ENCODE peak calls at places on chromosomes 5 and 9, in seven cellular contexts. One of them, this sample, is unnamed.

GRCh38 chr5:168747987-168748777 is 169.0 kb upstream of the PANK3 start:
- DNase-seq in astrocyte: no peak
- DNase-seq in IMR-90: no peak
- DNase-seq in endothelial cell of umbilical vein: no peak
- DNase-seq in keratinocyte: peak; percentile 5
- DNase-seq in neural progenitor cell: peak; percentile 83
- DNase-seq in HCT116: peak; percentile 48
- DNase-seq in this sample: peak; percentile 79

GRCh38 chr5:150122158-150122510 is 33.5 kb downstream of the PDGFRB start:
- DNase-seq in IMR-90: no peak
- DNase-seq in HCT116: no peak
- DNase-seq in keratinocyte: no peak
- DNase-seq in neural progenitor cell: peak; percentile 61
- DNase-seq in endothelial cell of umbilical vein: no peak
- DNase-seq in astrocyte: no peak
- DNase-seq in this sample: peak; percentile 78

GRCh38 chr9:21523021-21524014 is 41.2 kb upstream of the IFNE start:
- DNase-seq in HCT116: no peak
- DNase-seq in IMR-90: no peak
- DNase-seq in astrocyte: no peak
- DNase-seq in endothelial cell of umbilical vein: no peak
- DNase-seq in keratinocyte: no peak
- DNase-seq in neural progenitor cell: no peak
- DNase-seq in this sample: no peak

GRCh38 chr9:8961186-8961666 is 1161.6 kb upstream of the DMAC1 start:
- DNase-seq in keratinocyte: no peak
- DNase-seq in IMR-90: no peak
- DNase-seq in HCT116: no peak
- DNase-seq in neural progenitor cell: no peak
- DNase-seq in astrocyte: no peak
- DNase-seq in endothelial cell of umbilical vein: no peak
- DNase-seq in this sample: no peak

GRCh38 chr9:123080444-123080843 is 47.0 kb downstream of the GPR21 start:
- DNase-seq in HCT116: no peak
- DNase-seq in astrocyte: no peak
- DNase-seq in neural progenitor cell: no peak
- DNase-seq in keratinocyte: no peak
- DNase-seq in endothelial cell of umbilical vein: no peak
- DNase-seq in IMR-90: no peak
- DNase-seq in this sample: no peak

GRCh38 chr5:171667341-171668096 is 118.1 kb upstream of the SMIM23 start:
- DNase-seq in HCT116: no peak
- DNase-seq in endothelial cell of umbilical vein: peak; percentile 88
- DNase-seq in astrocyte: peak; percentile 90
- DNase-seq in keratinocyte: peak; percentile 26
- DNase-seq in neural progenitor cell: peak; percentile 90
- DNase-seq in IMR-90: peak; percentile 72
- DNase-seq in this sample: no peak

GRCh38 chr9:98304381-98304780 is 48.9 kb upstream of the TBC1D2 start:
- DNase-seq in endothelial cell of umbilical vein: no peak
- DNase-seq in IMR-90: no peak
- DNase-seq in astrocyte: no peak
- DNase-seq in HCT116: no peak
- DNase-seq in neural progenitor cell: no peak
- DNase-seq in keratinocyte: no peak
- DNase-seq in this sample: no peak

GRCh38 chr5:102223542-102224444 is 72.3 kb downstream of the SLCO4C1 start:
- DNase-seq in keratinocyte: no peak
- DNase-seq in astrocyte: peak; percentile 7
- DNase-seq in endothelial cell of umbilical vein: peak; percentile 26
- DNase-seq in IMR-90: peak; percentile 2
- DNase-seq in neural progenitor cell: peak; percentile 64
- DNase-seq in HCT116: peak; percentile 41
- DNase-seq in this sample: no peak

GRCh38 chr5:125455041-125455440 is 708.6 kb upstream of the ZNF608 start:
- DNase-seq in astrocyte: peak; percentile 37
- DNase-seq in keratinocyte: no peak
- DNase-seq in endothelial cell of umbilical vein: no peak
- DNase-seq in IMR-90: peak; percentile 53
- DNase-seq in HCT116: no peak
- DNase-seq in neural progenitor cell: no peak
- DNase-seq in this sample: no peak

GRCh38 chr5:61850696-61851095 is 455.3 kb upstream of the KIF2A start:
- DNase-seq in astrocyte: no peak
- DNase-seq in IMR-90: no peak
- DNase-seq in endothelial cell of umbilical vein: no peak
- DNase-seq in neural progenitor cell: no peak
- DNase-seq in keratinocyte: no peak
- DNase-seq in HCT116: no peak
- DNase-seq in this sample: no peak

GRCh38 chr5:10479226-10479721 is 37.6 kb downstream of the ROPN1L start:
- DNase-seq in endothelial cell of umbilical vein: no peak
- DNase-seq in HCT116: no peak
- DNase-seq in neural progenitor cell: no peak
- DNase-seq in keratinocyte: peak; percentile 75
- DNase-seq in astrocyte: peak; percentile 80
- DNase-seq in IMR-90: peak; percentile 82
- DNase-seq in this sample: peak; percentile 96

GRCh38 chr9:75238311-75238976 is 150.1 kb downstream of the OSTF1 start:
- DNase-seq in neural progenitor cell: peak; percentile 83
- DNase-seq in astrocyte: peak; percentile 6
- DNase-seq in HCT116: peak; percentile 62
- DNase-seq in keratinocyte: no peak
- DNase-seq in IMR-90: peak; percentile 68
- DNase-seq in endothelial cell of umbilical vein: peak; percentile 71
- DNase-seq in this sample: peak; percentile 71

GRCh38 chr5:123545506-123545905 is 33.5 kb downstream of the CSNK1G3 start:
- DNase-seq in IMR-90: no peak
- DNase-seq in HCT116: no peak
- DNase-seq in keratinocyte: no peak
- DNase-seq in neural progenitor cell: peak; percentile 16
- DNase-seq in astrocyte: no peak
- DNase-seq in endothelial cell of umbilical vein: peak; percentile 27
- DNase-seq in this sample: no peak
- TF ChIP-seq CTCF in IMR-90: peak; percentile 29
- TF ChIP-seq CTCF in HCT116: peak; percentile 51
- TF ChIP-seq CTCF in keratinocyte: peak; percentile 52
- TF ChIP-seq CTCF in neural progenitor cell: peak; percentile 53
- TF ChIP-seq CTCF in astrocyte: peak; percentile 49
- TF ChIP-seq CTCF in endothelial cell of umbilical vein: peak; percentile 39
- TF ChIP-seq CTCF in this sample: peak; percentile 41

DNA sequence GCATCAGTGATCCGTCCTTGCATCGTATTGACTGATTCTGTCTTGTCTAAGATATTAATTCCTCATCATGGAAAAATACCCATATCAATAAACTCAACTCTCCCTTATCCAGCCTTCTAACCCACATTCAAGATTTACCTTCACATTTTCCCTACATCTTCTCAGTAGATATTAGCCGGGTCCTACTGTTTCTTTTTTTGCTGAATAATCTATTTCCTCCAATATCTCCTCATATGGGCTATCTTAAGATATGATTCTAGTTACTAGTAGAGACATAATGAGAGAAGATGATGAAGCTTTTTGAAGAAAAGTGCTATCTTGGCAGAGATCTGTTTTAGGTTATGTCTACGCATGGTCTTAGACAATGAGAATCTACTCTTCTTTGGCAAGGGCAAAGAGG is 785.8 kb downstream of the BRINP1 start:
- DNase-seq in neural progenitor cell: no peak
- DNase-seq in astrocyte: no peak
- DNase-seq in HCT116: no peak
- DNase-seq in IMR-90: no peak
- DNase-seq in endothelial cell of umbilical vein: no peak
- DNase-seq in keratinocyte: no peak
- DNase-seq in this sample: no peak
- H4K20me1 ChIP-seq in neural progenitor cell: no peaks in the 10 kb centered on the region
- H4K20me1 ChIP-seq in astrocyte: no peaks in the 10 kb centered on the region
- H4K20me1 ChIP-seq in HCT116: no peaks in the 10 kb centered on the region
- H4K20me1 ChIP-seq in IMR-90: no peaks in the 10 kb centered on the region
- H4K20me1 ChIP-seq in endothelial cell of umbilical vein: no peaks in the 10 kb centered on the region
- H4K20me1 ChIP-seq in keratinocyte: no peaks in the 10 kb centered on the region
- H4K20me1 ChIP-seq in this sample: no peaks in the 10 kb centered on the region

GRCh38 chr9:95718263-95718662 is 157.2 kb upstream of the ERCC6L2 start:
- DNase-seq in neural progenitor cell: no peak
- DNase-seq in HCT116: no peak
- DNase-seq in keratinocyte: no peak
- DNase-seq in IMR-90: no peak
- DNase-seq in endothelial cell of umbilical vein: no peak
- DNase-seq in astrocyte: no peak
- DNase-seq in this sample: no peak
- H3K9me3 ChIP-seq in neural progenitor cell: no peaks in the 10 kb centered on the region
- H3K9me3 ChIP-seq in HCT116: no peaks in the 10 kb centered on the region
- H3K9me3 ChIP-seq in keratinocyte: no peaks in the 10 kb centered on the region
- H3K9me3 ChIP-seq in IMR-90: no peaks in the 10 kb centered on the region
- H3K9me3 ChIP-seq in endothelial cell of umbilical vein: no peaks in the 10 kb centered on the region
- H3K9me3 ChIP-seq in astrocyte: peaks cover 12% of the 10 kb centered on the region
- H3K9me3 ChIP-seq in this sample: no peaks in the 10 kb centered on the region

DNA sequence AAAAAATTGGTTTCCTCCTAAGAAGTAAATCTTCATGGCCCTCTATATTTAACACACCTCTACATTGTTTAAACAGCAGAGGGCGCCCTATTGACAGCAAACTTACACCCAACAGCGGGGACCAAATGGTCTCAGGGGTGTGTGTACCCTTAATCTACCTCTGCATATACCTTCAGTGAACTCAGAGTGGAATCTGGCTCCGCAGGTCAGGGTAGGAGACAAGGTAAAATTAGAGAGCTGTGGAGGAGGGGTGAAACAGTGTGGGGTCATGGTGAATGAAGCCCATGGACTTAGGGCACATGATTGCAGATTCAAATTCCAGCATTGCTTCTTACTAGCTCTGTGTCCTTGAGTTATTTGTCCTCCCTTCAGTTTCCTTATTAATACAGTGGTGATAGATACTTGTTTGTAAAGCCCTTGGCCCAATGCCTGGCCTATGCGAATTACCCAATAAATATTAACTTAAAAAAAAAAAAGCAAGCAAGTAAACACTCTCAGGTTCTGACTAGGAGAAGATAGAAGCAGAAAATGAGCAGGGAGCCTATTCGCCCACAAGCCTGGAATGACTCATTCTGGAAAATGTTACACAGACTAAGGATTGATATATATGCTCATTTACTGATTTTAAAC is 122.9 kb downstream of the CAVIN4 start:
- DNase-seq in endothelial cell of umbilical vein: peak; percentile 38
- DNase-seq in keratinocyte: no peak
- DNase-seq in astrocyte: no peak
- DNase-seq in neural progenitor cell: peak; percentile 75
- DNase-seq in IMR-90: peak; percentile 9
- DNase-seq in HCT116: peak; percentile 32
- DNase-seq in this sample: no peak
- TF ChIP-seq CTCF in endothelial cell of umbilical vein: peak; percentile 54
- TF ChIP-seq CTCF in keratinocyte: peak; percentile 46
- TF ChIP-seq CTCF in astrocyte: peak; percentile 8
- TF ChIP-seq CTCF in neural progenitor cell: peak; percentile 89
- TF ChIP-seq CTCF in IMR-90: peak; percentile 27
- TF ChIP-seq CTCF in HCT116: peak; percentile 60
- TF ChIP-seq CTCF in this sample: peak; percentile 39

GRCh38 chr9:93958875-93959682 is 3.9 kb upstream of the BARX1 start:
- DNase-seq in neural progenitor cell: peak; percentile 60
- DNase-seq in HCT116: no peak
- DNase-seq in keratinocyte: no peak
- DNase-seq in endothelial cell of umbilical vein: peak; percentile 7
- DNase-seq in astrocyte: no peak
- DNase-seq in IMR-90: peak; percentile 7
- DNase-seq in this sample: peak; percentile 98

GRCh38 chr9:93956183-93956784 is 1.1 kb upstream of the BARX1 start:
- DNase-seq in IMR-90: no peak
- DNase-seq in endothelial cell of umbilical vein: no peak
- DNase-seq in neural progenitor cell: no peak
- DNase-seq in astrocyte: no peak
- DNase-seq in HCT116: no peak
- DNase-seq in keratinocyte: no peak
- DNase-seq in this sample: peak; percentile 87

GRCh38 chr9:93960221-93960970 is 5.2 kb upstream of the BARX1 start:
- DNase-seq in endothelial cell of umbilical vein: no peak
- DNase-seq in astrocyte: no peak
- DNase-seq in HCT116: no peak
- DNase-seq in neural progenitor cell: peak; percentile 69
- DNase-seq in IMR-90: no peak
- DNase-seq in keratinocyte: no peak
- DNase-seq in this sample: peak; percentile 58

GRCh38 chr9:93959739-93960154 is 4.6 kb upstream of the BARX1 start:
- DNase-seq in IMR-90: no peak
- DNase-seq in neural progenitor cell: no peak
- DNase-seq in HCT116: no peak
- DNase-seq in keratinocyte: no peak
- DNase-seq in astrocyte: no peak
- DNase-seq in endothelial cell of umbilical vein: no peak
- DNase-seq in this sample: no peak

GRCh38 chr9:93958121-93958874 is 3.1 kb upstream of the BARX1 start:
- DNase-seq in endothelial cell of umbilical vein: no peak
- DNase-seq in HCT116: no peak
- DNase-seq in keratinocyte: no peak
- DNase-seq in astrocyte: no peak
- DNase-seq in neural progenitor cell: peak; percentile 74
- DNase-seq in IMR-90: no peak
- DNase-seq in this sample: peak; percentile 96
- H4K20me1 ChIP-seq in endothelial cell of umbilical vein: no peaks in the 10 kb centered on the region
- H4K20me1 ChIP-seq in HCT116: no peaks in the 10 kb centered on the region
- H4K20me1 ChIP-seq in keratinocyte: no peaks in the 10 kb centered on the region
- H4K20me1 ChIP-seq in astrocyte: peaks cover 15% of the 10 kb centered on the region
- H4K20me1 ChIP-seq in neural progenitor cell: peaks cover 74% of the 10 kb centered on the region
- H4K20me1 ChIP-seq in IMR-90: no peaks in the 10 kb centered on the region
- H4K20me1 ChIP-seq in this sample: no peaks in the 10 kb centered on the region

GRCh38 chr5:4196744-4197646 is 601.4 kb downstream of the IRX1 start:
- DNase-seq in astrocyte: no peak
- DNase-seq in HCT116: no peak
- DNase-seq in IMR-90: no peak
- DNase-seq in endothelial cell of umbilical vein: no peak
- DNase-seq in neural progenitor cell: peak; percentile 37
- DNase-seq in keratinocyte: no peak
- DNase-seq in this sample: no peak

GRCh38 chr5:4203146-4203545 is 607.5 kb downstream of the IRX1 start:
- DNase-seq in astrocyte: no peak
- DNase-seq in keratinocyte: no peak
- DNase-seq in HCT116: no peak
- DNase-seq in IMR-90: no peak
- DNase-seq in neural progenitor cell: no peak
- DNase-seq in endothelial cell of umbilical vein: no peak
- DNase-seq in this sample: no peak

GRCh38 chr5:4198461-4198860 is 602.8 kb downstream of the IRX1 start:
- DNase-seq in IMR-90: no peak
- DNase-seq in endothelial cell of umbilical vein: no peak
- DNase-seq in astrocyte: no peak
- DNase-seq in HCT116: no peak
- DNase-seq in neural progenitor cell: no peak
- DNase-seq in keratinocyte: no peak
- DNase-seq in this sample: no peak

GRCh38 chr5:4199036-4199435 is 603.4 kb downstream of the IRX1 start:
- DNase-seq in endothelial cell of umbilical vein: no peak
- DNase-seq in HCT116: no peak
- DNase-seq in neural progenitor cell: no peak
- DNase-seq in IMR-90: no peak
- DNase-seq in astrocyte: no peak
- DNase-seq in keratinocyte: no peak
- DNase-seq in this sample: no peak

GRCh38 chr5:4199461-4199860 is 603.8 kb downstream of the IRX1 start:
- DNase-seq in astrocyte: no peak
- DNase-seq in keratinocyte: no peak
- DNase-seq in IMR-90: no peak
- DNase-seq in neural progenitor cell: no peak
- DNase-seq in HCT116: no peak
- DNase-seq in endothelial cell of umbilical vein: no peak
- DNase-seq in this sample: no peak
- H3K9me3 ChIP-seq in astrocyte: no peaks in the 10 kb centered on the region
- H3K9me3 ChIP-seq in keratinocyte: no peaks in the 10 kb centered on the region
- H3K9me3 ChIP-seq in IMR-90: peaks cover 10% of the 10 kb centered on the region
- H3K9me3 ChIP-seq in neural progenitor cell: no peaks in the 10 kb centered on the region
- H3K9me3 ChIP-seq in HCT116: no peaks in the 10 kb centered on the region
- H3K9me3 ChIP-seq in endothelial cell of umbilical vein: peaks cover 7% of the 10 kb centered on the region
- H3K9me3 ChIP-seq in this sample: peaks cover under 1% of the 10 kb centered on the region

GRCh38 chr5:126536874-126537273 is 58.1 kb downstream of the ALDH7A1 start:
- DNase-seq in keratinocyte: no peak
- DNase-seq in HCT116: no peak
- DNase-seq in endothelial cell of umbilical vein: no peak
- DNase-seq in astrocyte: no peak
- DNase-seq in IMR-90: no peak
- DNase-seq in neural progenitor cell: no peak
- DNase-seq in this sample: peak; percentile 58
- TF ChIP-seq CTCF in keratinocyte: no peak
- TF ChIP-seq CTCF in HCT116: no peak
- TF ChIP-seq CTCF in endothelial cell of umbilical vein: no peak
- TF ChIP-seq CTCF in astrocyte: no peak
- TF ChIP-seq CTCF in IMR-90: peak; percentile 5
- TF ChIP-seq CTCF in neural progenitor cell: no peak
- TF ChIP-seq CTCF in this sample: no peak